ENCODE peak calls at places on chromosomes 5 and 9, in nine cellular contexts. Y, C, O, W, I, T, Q, M and N are unnamed samples.
A peak's percentile ranks its signal among the peaks of the same experiment; 100 is the strongest.

GRCh38 chr9:124716795-124717194 is 54.3 kb downstream of the NR6A1 start:
- DNase-seq in Y (no peak), C (no peak), O (no peak), W (no peak), I (no peak), T (no peak), Q (no peak), M (no peak), N (no peak)

GRCh38 chr5:90843443-90843842 is 284.8 kb downstream of the ADGRV1 start:
- DNase-seq in Y (no peak), C (no peak), O (no peak), W (no peak), I (no peak), T (no peak), Q (no peak), M (no peak), N (no peak)

GRCh38 chr9:138071292-138071691 is 193.7 kb downstream of the CACNA1B start:
- DNase-seq in Y (peak; percentile 3), C (no peak), O (no peak), W (no peak), I (no peak), T (no peak), Q (no peak), M (no peak), N (no peak)

GRCh38 chr9:87862536-87863268 is 20.0 kb upstream of the SPATA31E1 start:
- DNase-seq in Y (no peak), C (no peak), O (no peak), W (no peak), I (no peak), T (peak; percentile 15), Q (no peak), M (no peak), N (no peak)

GRCh38 chr5:166401391-166401790 is 1890.1 kb upstream of the WWC1 start:
- DNase-seq in Y (no peak), C (no peak), O (no peak), W (peak; percentile 81), I (no peak), T (no peak), Q (no peak), M (no peak), N (peak; percentile 87)

GRCh38 chr5:159005062-159005461 is 94.7 kb downstream of the EBF1 start:
- DNase-seq in Y (no peak), C (no peak), O (no peak), W (no peak), I (no peak), T (peak; percentile 69), Q (no peak), M (no peak), N (no peak)

GRCh38 chr5:6377582-6378127 is 692 bp downstream of the MED10 start:
- DNase-seq in Y (no peak), C (peak; percentile 22), O (peak; percentile 9), W (no peak), I (no peak), T (peak; percentile 47), Q (no peak), M (no peak), N (no peak)

GRCh38 chr5:127002390-127002789 is 28.0 kb downstream of the MARCHF3 start:
- DNase-seq in Y (no peak), C (no peak), O (no peak), W (no peak), I (no peak), T (no peak), Q (no peak), M (no peak), N (no peak)

GRCh38 chr9:1207681-1208080 is 157.5 kb downstream of the DMRT2 start:
- DNase-seq in Y (peak; percentile 46), C (no peak), O (no peak), W (no peak), I (no peak), T (no peak), Q (no peak), M (no peak), N (no peak)

GRCh38 chr5:137888875-137889759 is at the start of gene PKD2L2:
- DNase-seq in Y (peak; percentile 84), C (peak; percentile 31), O (peak; percentile 81), W (peak; percentile 84), I (peak; percentile 31), T (peak; percentile 95), Q (peak; percentile 91), M (peak; percentile 88), N (peak; percentile 85)

GRCh38 chr5:178186417-178186816 is 754 bp downstream of the GMCL2 start:
- DNase-seq in Y (no peak), C (no peak), O (no peak), W (no peak), I (no peak), T (no peak), Q (no peak), M (no peak), N (no peak)

DNA sequence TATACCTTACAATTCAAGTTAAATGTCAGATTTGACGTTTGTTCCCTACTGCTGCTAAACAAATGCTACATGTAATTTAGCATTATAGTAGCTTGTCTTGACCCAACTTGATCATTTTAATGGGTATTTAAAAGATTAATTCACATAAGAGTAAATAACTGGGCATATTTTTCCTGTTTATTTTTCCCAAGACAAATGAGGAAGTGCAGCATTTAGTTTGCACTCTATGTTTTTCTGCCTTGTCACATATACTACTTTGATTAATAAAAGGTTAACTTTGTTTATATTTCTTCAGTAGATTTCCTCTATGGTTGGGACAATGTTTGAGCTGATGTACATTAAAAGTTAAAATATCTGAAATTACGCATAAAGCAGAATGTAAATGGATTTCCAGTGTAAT is 641.8 kb downstream of the PRR16 start:
- DNase-seq in Y (no peak), C (no peak), O (no peak), W (no peak), I (no peak), T (no peak), Q (no peak), M (no peak), N (no peak)
- H3K27ac ChIP-seq in Y (no peak overlapping the region), C (no peak overlapping the region), O (no peak overlapping the region), W (no peak overlapping the region), I (no peak overlapping the region), T (no peak overlapping the region), Q (no peak overlapping the region), M (no peak overlapping the region), N (no peak overlapping the region)

GRCh38 chr9:95143591-95144561 is 173.6 kb downstream of the FANCC start:
- DNase-seq in Y (peak; percentile 95), C (no peak), O (no peak), W (no peak), I (no peak), T (no peak), Q (peak; percentile 71), M (peak; percentile 71), N (no peak)

GRCh38 chr9:95147452-95147851 is 170.1 kb downstream of the FANCC start:
- DNase-seq in Y (no peak), C (no peak), O (no peak), W (no peak), I (no peak), T (no peak), Q (no peak), M (no peak), N (no peak)

GRCh38 chr9:95142728-95143127 is 174.8 kb downstream of the FANCC start:
- DNase-seq in Y (no peak), C (no peak), O (no peak), W (no peak), I (no peak), T (no peak), Q (no peak), M (no peak), N (no peak)

GRCh38 chr9:95150903-95151302 is 166.6 kb downstream of the FANCC start:
- DNase-seq in Y (no peak), C (no peak), O (no peak), W (no peak), I (no peak), T (no peak), Q (no peak), M (no peak), N (no peak)

DNA sequence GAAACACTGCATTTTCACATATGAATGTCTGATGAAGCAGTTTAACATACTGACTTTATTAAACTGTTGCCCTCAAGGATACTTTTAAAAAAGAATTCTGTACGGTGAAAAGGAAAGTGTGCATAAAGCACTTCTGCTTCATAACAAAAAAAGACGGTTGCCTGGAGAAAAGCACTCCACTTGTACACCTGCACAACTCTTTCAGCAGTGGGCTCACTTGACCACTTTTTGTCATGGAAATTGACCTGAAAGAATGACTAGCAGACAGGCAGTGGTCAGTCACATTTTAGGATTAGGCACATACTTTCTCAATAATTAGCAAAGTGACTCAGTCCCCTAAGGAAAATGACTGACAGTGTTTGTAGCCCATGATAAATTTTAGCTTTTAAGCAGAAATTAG is 169.4 kb downstream of the FANCC start:
- DNase-seq in Y (no peak), C (no peak), O (no peak), W (no peak), I (no peak), T (no peak), Q (no peak), M (no peak), N (no peak)
- H3K4me3 ChIP-seq in Y (no peak overlapping the region), C (no peak overlapping the region), O (no peak overlapping the region), W (no peak overlapping the region), I (no peak overlapping the region), T (no peak overlapping the region), Q (no peak overlapping the region), M (no peak overlapping the region), N (no peak overlapping the region)

GRCh38 chr5:52725781-52726180 is 61.9 kb upstream of the ITGA1 start:
- DNase-seq in Y (no peak), C (no peak), O (no peak), W (no peak), I (no peak), T (no peak), Q (peak; percentile 36), M (peak; percentile 47), N (no peak)

GRCh38 chr5:52727001-52727400 is 60.7 kb upstream of the ITGA1 start:
- DNase-seq in Y (no peak), C (no peak), O (no peak), W (no peak), I (no peak), T (no peak), Q (no peak), M (no peak), N (no peak)

GRCh38 chr5:52727568-52727967 is 60.1 kb upstream of the ITGA1 start:
- DNase-seq in Y (peak; percentile 19), C (no peak), O (no peak), W (no peak), I (no peak), T (no peak), Q (no peak), M (peak; percentile 63), N (no peak)

GRCh38 chr5:52728686-52729085 is 59.0 kb upstream of the ITGA1 start:
- DNase-seq in Y (no peak), C (no peak), O (no peak), W (no peak), I (no peak), T (no peak), Q (no peak), M (no peak), N (no peak)

GRCh38 chr5:52728201-52728600 is 59.5 kb upstream of the ITGA1 start:
- DNase-seq in Y (no peak), C (no peak), O (no peak), W (no peak), I (no peak), T (no peak), Q (no peak), M (no peak), N (no peak)
- H3K27ac ChIP-seq in Y (peak overlapping the region; percentile 49), C (no peak overlapping the region), O (no peak overlapping the region), W (no peak overlapping the region), I (peak overlapping the region; percentile 68), T (no peak overlapping the region), Q (no peak overlapping the region), M (peak overlapping the region; percentile 54), N (no peak overlapping the region)

GRCh38 chr5:140468188-140468587 is 66.6 kb downstream of the ANKHD1 start:
- DNase-seq in Y (no peak), C (no peak), O (no peak), W (no peak), I (no peak), T (no peak), Q (no peak), M (no peak), N (no peak)
- H3K4me3 ChIP-seq in Y (no peak overlapping the region), C (no peak overlapping the region), O (no peak overlapping the region), W (no peak overlapping the region), I (no peak overlapping the region), T (no peak overlapping the region), Q (no peak overlapping the region), M (no peak overlapping the region), N (no peak overlapping the region)